ENCODE peak calls at places on chromosomes 7 and 10, in ten cellular contexts. One of them, this sample, is unnamed.
A peak's percentile ranks its signal among the peaks of the same experiment; 100 is the strongest.

GRCh38 chr10:10213237-10213636 is 804.4 kb upstream of the CELF2 start:
- DNase-seq in NCI-H2081: no peak
- DNase-seq in choroid plexus epithelial cell: no peak
- DNase-seq in NCI-H510A: no peak
- DNase-seq in fibroblast of lung: no peak
- DNase-seq in activated naive CD4-positive, alpha-beta T cell treated with anti-CD3 and anti-CD28 coated beads, Interleukin-2, amount 50 U/mL, for 72 hours: no peak
- DNase-seq in ovary: no peak
- DNase-seq in COLO829: no peak
- DNase-seq in psoas muscle: no peak
- DNase-seq in epithelial cell of esophagus: no peak
- DNase-seq in this sample: no peak

GRCh38 chr7:159067870-159068787 is 76.5 kb downstream of the VIPR2 start:
- DNase-seq in NCI-H2081: no peak
- DNase-seq in choroid plexus epithelial cell: peak; percentile 26
- DNase-seq in NCI-H510A: no peak
- DNase-seq in fibroblast of lung: no peak
- DNase-seq in activated naive CD4-positive, alpha-beta T cell treated with anti-CD3 and anti-CD28 coated beads, Interleukin-2, amount 50 U/mL, for 72 hours: no peak
- DNase-seq in ovary: peak; percentile 57
- DNase-seq in COLO829: no peak
- DNase-seq in psoas muscle: peak; percentile 88
- DNase-seq in epithelial cell of esophagus: no peak
- DNase-seq in this sample: no peak

GRCh38 chr7:3605222-3605621 is 304.2 kb downstream of the SDK1 start:
- DNase-seq in NCI-H2081: no peak
- DNase-seq in choroid plexus epithelial cell: peak; percentile 63
- DNase-seq in NCI-H510A: no peak
- DNase-seq in fibroblast of lung: peak; percentile 26
- DNase-seq in activated naive CD4-positive, alpha-beta T cell treated with anti-CD3 and anti-CD28 coated beads, Interleukin-2, amount 50 U/mL, for 72 hours: no peak
- DNase-seq in ovary: no peak
- DNase-seq in COLO829: no peak
- DNase-seq in psoas muscle: no peak
- DNase-seq in epithelial cell of esophagus: peak; percentile 52
- DNase-seq in this sample: no peak

GRCh38 chr10:22333667-22334282 is 11.5 kb upstream of the SPAG6 start:
- DNase-seq in NCI-H2081: no peak
- DNase-seq in choroid plexus epithelial cell: no peak
- DNase-seq in NCI-H510A: no peak
- DNase-seq in fibroblast of lung: no peak
- DNase-seq in activated naive CD4-positive, alpha-beta T cell treated with anti-CD3 and anti-CD28 coated beads, Interleukin-2, amount 50 U/mL, for 72 hours: no peak
- DNase-seq in ovary: no peak
- DNase-seq in COLO829: no peak
- DNase-seq in psoas muscle: no peak
- DNase-seq in epithelial cell of esophagus: no peak
- DNase-seq in this sample: no peak

GRCh38 chr10:43596546-43596945 is 9.7 kb upstream of the ZNF485 start:
- DNase-seq in NCI-H2081: no peak
- DNase-seq in choroid plexus epithelial cell: peak; percentile 33
- DNase-seq in NCI-H510A: no peak
- DNase-seq in fibroblast of lung: no peak
- DNase-seq in activated naive CD4-positive, alpha-beta T cell treated with anti-CD3 and anti-CD28 coated beads, Interleukin-2, amount 50 U/mL, for 72 hours: no peak
- DNase-seq in ovary: no peak
- DNase-seq in COLO829: no peak
- DNase-seq in psoas muscle: no peak
- DNase-seq in epithelial cell of esophagus: no peak
- DNase-seq in this sample: no peak

GRCh38 chr7:99953649-99954048 is 22.2 kb downstream of the AZGP1 start:
- DNase-seq in NCI-H2081: no peak
- DNase-seq in choroid plexus epithelial cell: peak; percentile 42
- DNase-seq in NCI-H510A: no peak
- DNase-seq in fibroblast of lung: peak; percentile 11
- DNase-seq in activated naive CD4-positive, alpha-beta T cell treated with anti-CD3 and anti-CD28 coated beads, Interleukin-2, amount 50 U/mL, for 72 hours: no peak
- DNase-seq in ovary: no peak
- DNase-seq in COLO829: no peak
- DNase-seq in psoas muscle: peak; percentile 77
- DNase-seq in epithelial cell of esophagus: peak; percentile 75
- DNase-seq in this sample: no peak

GRCh38 chr10:35042783-35043182 is 47.4 kb downstream of the CUL2 start:
- DNase-seq in NCI-H2081: no peak
- DNase-seq in choroid plexus epithelial cell: no peak
- DNase-seq in NCI-H510A: no peak
- DNase-seq in fibroblast of lung: no peak
- DNase-seq in activated naive CD4-positive, alpha-beta T cell treated with anti-CD3 and anti-CD28 coated beads, Interleukin-2, amount 50 U/mL, for 72 hours: no peak
- DNase-seq in ovary: no peak
- DNase-seq in COLO829: no peak
- DNase-seq in psoas muscle: no peak
- DNase-seq in epithelial cell of esophagus: peak; percentile 43
- DNase-seq in this sample: no peak

GRCh38 chr10:21797984-21798765 is 205.4 kb downstream of the DNAJC1 start:
- DNase-seq in NCI-H2081: no peak
- DNase-seq in choroid plexus epithelial cell: no peak
- DNase-seq in NCI-H510A: no peak
- DNase-seq in fibroblast of lung: no peak
- DNase-seq in activated naive CD4-positive, alpha-beta T cell treated with anti-CD3 and anti-CD28 coated beads, Interleukin-2, amount 50 U/mL, for 72 hours: no peak
- DNase-seq in ovary: no peak
- DNase-seq in COLO829: no peak
- DNase-seq in psoas muscle: no peak
- DNase-seq in epithelial cell of esophagus: no peak
- DNase-seq in this sample: no peak

GRCh38 chr7:44062903-44063295 is 2.5 kb downstream of the PGAM2 start:
- DNase-seq in NCI-H2081: no peak
- DNase-seq in choroid plexus epithelial cell: no peak
- DNase-seq in NCI-H510A: no peak
- DNase-seq in fibroblast of lung: no peak
- DNase-seq in activated naive CD4-positive, alpha-beta T cell treated with anti-CD3 and anti-CD28 coated beads, Interleukin-2, amount 50 U/mL, for 72 hours: no peak
- DNase-seq in ovary: no peak
- DNase-seq in COLO829: no peak
- DNase-seq in psoas muscle: peak; percentile 69
- DNase-seq in epithelial cell of esophagus: no peak
- DNase-seq in this sample: no peak

GRCh38 chr7:108568801-108569380 is 615 bp downstream of the THAP5 start:
- DNase-seq in NCI-H2081: peak; percentile 62
- DNase-seq in choroid plexus epithelial cell: no peak
- DNase-seq in NCI-H510A: no peak
- DNase-seq in fibroblast of lung: no peak
- DNase-seq in activated naive CD4-positive, alpha-beta T cell treated with anti-CD3 and anti-CD28 coated beads, Interleukin-2, amount 50 U/mL, for 72 hours: no peak
- DNase-seq in ovary: no peak
- DNase-seq in COLO829: no peak
- DNase-seq in psoas muscle: no peak
- DNase-seq in epithelial cell of esophagus: no peak
- DNase-seq in this sample: no peak

This sample was measured in iPS DF 19.7.